ENCODE peak calls at places on chromosomes 4 and X, in four cellular contexts. One of them, this sample, is unnamed.

GRCh38 chrX:48156014-48156413 is 25.6 kb downstream of the SPACA5B start:
- DNase-seq in sigmoid colon: no peak
- DNase-seq in prostate gland: no peak
- DNase-seq in HCT116: no peak
- DNase-seq in this sample: no peak

GRCh38 chr4:113849771-113850170 is 88.2 kb upstream of the CAMK2D start:
- DNase-seq in sigmoid colon: no peak
- DNase-seq in prostate gland: no peak
- DNase-seq in HCT116: no peak
- DNase-seq in this sample: no peak

GRCh38 chr4:152014280-152014679 is 253.5 kb upstream of the GATB start:
- DNase-seq in sigmoid colon: no peak
- DNase-seq in prostate gland: no peak
- DNase-seq in HCT116: no peak
- DNase-seq in this sample: no peak

GRCh38 chr4:87075876-87076275 is 141.1 kb downstream of the AFF1 start:
- DNase-seq in sigmoid colon: no peak
- DNase-seq in prostate gland: no peak
- DNase-seq in HCT116: no peak
- DNase-seq in this sample: no peak

GRCh38 chr4:6772223-6772928 is 10.2 kb upstream of the KIAA0232 start:
- DNase-seq in sigmoid colon: peak
- DNase-seq in prostate gland: peak
- DNase-seq in HCT116: no peak
- DNase-seq in this sample: no peak

GRCh38 chr4:38686682-38687081 is 22.7 kb downstream of the KLF3 start:
- DNase-seq in sigmoid colon: no peak
- DNase-seq in prostate gland: no peak
- DNase-seq in HCT116: no peak
- DNase-seq in this sample: no peak

GRCh38 chrX:119003462-119003861 is 29.0 kb downstream of the LONRF3 start:
- DNase-seq in sigmoid colon: no peak
- DNase-seq in prostate gland: peak
- DNase-seq in HCT116: no peak
- DNase-seq in this sample: no peak

GRCh38 chrX:66200855-66201795 is 37.1 kb downstream of the HEPH start:
- DNase-seq in sigmoid colon: no peak
- DNase-seq in prostate gland: no peak
- DNase-seq in HCT116: no peak
- DNase-seq in this sample: no peak

GRCh38 chrX:51336584-51336983 is 4.0 kb downstream of the NUDT10 start:
- DNase-seq in sigmoid colon: no peak
- DNase-seq in prostate gland: peak
- DNase-seq in HCT116: peak
- DNase-seq in this sample: no peak

GRCh38 chr4:186191266-186192067 is at the start of gene CYP4V2:
- DNase-seq in sigmoid colon: peak
- DNase-seq in prostate gland: peak
- DNase-seq in HCT116: peak
- DNase-seq in this sample: peak
- TF ChIP-seq POLR2A in sigmoid colon: peak
- TF ChIP-seq POLR2A in prostate gland: peak
- TF ChIP-seq POLR2A in HCT116: peak
- TF ChIP-seq POLR2A in this sample: no peak

DNA sequence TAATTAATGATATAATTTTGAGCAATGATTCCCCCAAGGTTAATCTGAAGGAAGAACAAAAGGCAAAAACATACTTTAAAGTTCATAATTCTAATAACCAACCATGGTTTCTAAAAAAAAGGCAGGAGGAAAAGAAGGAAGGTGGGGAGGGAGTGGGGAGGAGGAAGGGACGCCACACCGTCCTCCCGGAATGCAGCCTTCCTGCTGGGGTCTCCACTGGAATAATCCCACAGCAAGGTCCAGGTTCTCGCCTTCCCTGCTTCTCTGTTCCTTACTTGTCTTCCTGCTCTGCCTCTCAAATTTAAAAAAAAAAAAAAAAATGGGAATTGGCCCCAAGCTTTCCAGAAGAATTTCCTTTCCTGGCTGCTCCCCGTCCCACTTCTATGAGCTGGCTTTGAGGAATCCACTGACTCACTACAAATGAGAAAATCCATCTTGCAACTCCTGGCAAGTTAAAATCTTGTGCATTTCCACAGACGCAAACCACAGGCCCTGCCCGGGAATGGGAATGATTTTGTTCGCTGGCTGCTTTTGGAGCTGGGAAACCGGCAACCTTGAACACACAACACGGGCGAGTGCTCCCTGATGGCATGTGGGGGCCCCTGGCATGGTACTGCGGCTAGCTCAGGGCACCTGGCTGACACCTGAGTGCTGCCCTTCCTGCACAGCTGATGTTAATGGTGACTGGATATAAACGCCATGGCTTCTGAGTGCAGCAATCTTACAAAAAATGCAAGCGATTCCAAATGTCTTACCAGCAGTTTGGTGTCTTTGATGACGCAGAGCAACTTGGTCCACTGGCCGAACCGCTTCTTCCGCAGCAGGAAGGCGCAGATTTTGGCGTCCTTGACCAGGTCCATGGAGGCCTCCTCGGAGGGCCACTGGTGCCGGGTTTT is 97.0 kb downstream of the AFAP1 start:
- DNase-seq in sigmoid colon: peak
- DNase-seq in prostate gland: no peak
- DNase-seq in HCT116: peak
- DNase-seq in this sample: no peak
- TF ChIP-seq POLR2AphosphoS5 in sigmoid colon: peak
- TF ChIP-seq POLR2AphosphoS5 in prostate gland: peak
- TF ChIP-seq POLR2AphosphoS5 in HCT116: peak
- TF ChIP-seq POLR2AphosphoS5 in this sample: peak

DNA sequence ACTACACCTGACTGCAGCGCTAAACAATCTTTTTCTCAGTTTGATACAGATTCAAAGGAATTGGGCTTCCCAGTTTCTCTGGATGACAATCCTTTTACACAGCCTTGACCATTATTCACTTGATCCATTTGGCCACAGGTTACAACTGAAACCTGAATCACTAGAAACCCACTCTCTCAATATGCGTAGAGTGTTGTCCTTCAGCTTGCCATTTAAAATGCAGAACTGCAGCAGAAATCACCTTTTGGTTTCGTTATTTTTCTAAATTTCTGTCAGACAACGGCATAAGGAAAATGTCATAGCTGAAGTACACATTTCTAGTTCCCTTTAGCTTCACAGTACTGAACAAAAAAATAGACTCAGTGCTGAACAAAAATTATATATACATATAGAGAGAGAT is 255.8 kb upstream of the TENM3 start:
- DNase-seq in sigmoid colon: no peak
- DNase-seq in prostate gland: no peak
- DNase-seq in HCT116: no peak
- DNase-seq in this sample: no peak
- TF ChIP-seq POLR2A in sigmoid colon: no peak
- TF ChIP-seq POLR2A in prostate gland: no peak
- TF ChIP-seq POLR2A in HCT116: no peak
- TF ChIP-seq POLR2A in this sample: no peak

DNA sequence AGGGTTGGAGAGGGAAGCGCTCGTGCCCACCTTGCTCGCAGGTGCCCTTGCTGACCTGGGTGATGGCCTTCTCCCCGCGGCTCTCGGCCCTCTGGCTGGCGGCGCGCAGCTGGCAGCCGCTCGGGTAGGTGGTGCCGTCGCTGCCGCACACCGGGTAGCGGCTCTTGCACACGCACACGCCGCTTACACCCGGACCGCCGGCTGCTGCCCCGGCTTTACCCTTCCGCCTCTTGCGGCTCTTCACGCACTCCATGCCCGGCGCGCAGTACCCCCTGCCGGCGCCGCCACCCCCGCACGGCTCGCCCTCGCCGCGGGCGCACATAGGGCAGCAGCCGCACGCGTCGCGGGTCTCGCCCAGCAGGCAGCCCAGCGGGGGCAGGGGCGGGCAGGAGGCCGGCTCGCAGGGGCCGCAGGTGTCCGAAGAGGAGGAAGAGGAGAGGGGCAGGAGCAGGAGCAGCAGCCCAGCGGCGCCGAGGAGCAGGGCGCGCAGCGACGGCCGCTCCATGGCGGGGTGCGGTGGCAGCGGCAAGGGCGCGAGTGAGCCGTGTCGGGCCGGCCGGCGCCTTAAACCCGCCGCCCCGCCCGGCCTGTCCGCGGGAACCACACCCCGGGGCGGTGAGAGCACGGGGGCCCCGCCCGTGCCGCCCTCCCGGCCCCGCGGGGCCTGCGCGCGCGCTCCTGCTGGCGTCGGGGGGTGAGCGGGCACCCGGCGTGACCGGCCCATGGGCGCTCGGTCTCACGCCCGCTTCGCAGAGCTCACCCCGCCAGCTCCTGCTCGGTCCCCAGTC is at the start of gene IGFBP7:
- DNase-seq in sigmoid colon: peak
- DNase-seq in prostate gland: no peak
- DNase-seq in HCT116: no peak
- DNase-seq in this sample: peak
- TF ChIP-seq POLR2AphosphoS5 in sigmoid colon: peak
- TF ChIP-seq POLR2AphosphoS5 in prostate gland: no peak
- TF ChIP-seq POLR2AphosphoS5 in HCT116: no peak
- TF ChIP-seq POLR2AphosphoS5 in this sample: peak

GRCh38 chr4:90733211-90733610 is 606.0 kb downstream of the CCSER1 start:
- DNase-seq in sigmoid colon: no peak
- DNase-seq in prostate gland: no peak
- DNase-seq in HCT116: no peak
- DNase-seq in this sample: no peak
- TF ChIP-seq POLR2A in sigmoid colon: no peak
- TF ChIP-seq POLR2A in prostate gland: no peak
- TF ChIP-seq POLR2A in HCT116: no peak
- TF ChIP-seq POLR2A in this sample: no peak

DNA sequence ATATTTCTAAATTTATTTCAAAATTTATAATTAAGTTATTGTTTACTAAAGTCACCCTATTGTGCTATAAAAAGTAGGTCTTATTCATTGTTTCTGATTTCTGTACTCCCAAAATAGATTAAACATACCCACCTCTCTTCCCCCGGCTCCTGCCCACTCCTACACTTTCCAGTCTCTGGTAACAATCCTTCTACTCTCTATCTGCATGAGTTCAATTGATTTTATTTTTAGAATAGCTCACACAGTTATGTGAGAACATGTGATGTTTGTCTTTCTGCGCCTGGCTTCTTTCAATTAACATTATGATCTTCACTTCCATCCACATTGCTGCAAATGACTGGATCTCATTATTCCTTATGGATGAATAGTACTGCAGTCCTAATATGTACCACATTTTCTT is 269.3 kb downstream of the ACTRT1 start:
- DNase-seq in sigmoid colon: no peak
- DNase-seq in prostate gland: no peak
- DNase-seq in HCT116: no peak
- DNase-seq in this sample: no peak
- TF ChIP-seq POLR2AphosphoS5 in sigmoid colon: no peak
- TF ChIP-seq POLR2AphosphoS5 in prostate gland: no peak
- TF ChIP-seq POLR2AphosphoS5 in HCT116: no peak
- TF ChIP-seq POLR2AphosphoS5 in this sample: no peak

GRCh38 chr4:107693132-107693531 is 26.9 kb downstream of the PAPSS1 start:
- DNase-seq in sigmoid colon: no peak
- DNase-seq in prostate gland: no peak
- DNase-seq in HCT116: no peak
- DNase-seq in this sample: no peak
- TF ChIP-seq POLR2A in sigmoid colon: no peak
- TF ChIP-seq POLR2A in prostate gland: no peak
- TF ChIP-seq POLR2A in HCT116: no peak
- TF ChIP-seq POLR2A in this sample: no peak

GRCh38 chr4:122577808-122578781 is 42.8 kb downstream of the IL21 start:
- DNase-seq in sigmoid colon: no peak
- DNase-seq in prostate gland: peak
- DNase-seq in HCT116: peak
- DNase-seq in this sample: peak
- TF ChIP-seq POLR2AphosphoS5 in sigmoid colon: no peak
- TF ChIP-seq POLR2AphosphoS5 in prostate gland: no peak
- TF ChIP-seq POLR2AphosphoS5 in HCT116: no peak
- TF ChIP-seq POLR2AphosphoS5 in this sample: no peak

GRCh38 chr4:154039435-154040061 is 250.7 kb upstream of the SFRP2 start:
- DNase-seq in sigmoid colon: no peak
- DNase-seq in prostate gland: no peak
- DNase-seq in HCT116: no peak
- DNase-seq in this sample: no peak

GRCh38 chr4:154041595-154042086 is 252.8 kb upstream of the SFRP2 start:
- DNase-seq in sigmoid colon: no peak
- DNase-seq in prostate gland: no peak
- DNase-seq in HCT116: no peak
- DNase-seq in this sample: no peak

GRCh38 chr4:154033921-154034320 is 245.0 kb upstream of the SFRP2 start:
- DNase-seq in sigmoid colon: no peak
- DNase-seq in prostate gland: no peak
- DNase-seq in HCT116: no peak
- DNase-seq in this sample: no peak

GRCh38 chr4:154032914-154033313 is 244.0 kb upstream of the SFRP2 start:
- DNase-seq in sigmoid colon: no peak
- DNase-seq in prostate gland: no peak
- DNase-seq in HCT116: no peak
- DNase-seq in this sample: no peak

DNA sequence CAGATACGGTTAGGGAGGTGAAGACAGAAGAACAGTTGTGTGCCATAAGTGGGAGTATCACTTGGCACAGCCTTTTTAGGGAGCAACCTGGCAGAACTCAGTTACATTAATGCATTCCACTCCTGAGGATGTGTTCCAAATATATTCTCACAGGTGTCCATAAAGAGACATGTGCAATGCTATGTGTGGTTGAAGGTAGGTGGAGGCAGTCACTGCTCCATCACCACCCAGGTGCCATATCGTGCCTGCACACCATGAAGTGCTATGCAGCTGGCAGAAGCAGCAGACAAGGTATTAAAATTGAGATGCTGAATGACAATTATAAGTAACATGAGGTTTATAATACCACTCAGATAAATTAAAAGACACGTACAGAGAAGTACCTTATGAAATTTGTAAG is 248.0 kb upstream of the SFRP2 start:
- DNase-seq in sigmoid colon: no peak
- DNase-seq in prostate gland: no peak
- DNase-seq in HCT116: no peak
- DNase-seq in this sample: no peak
- TF ChIP-seq POLR2A in sigmoid colon: no peak
- TF ChIP-seq POLR2A in prostate gland: no peak
- TF ChIP-seq POLR2A in HCT116: no peak
- TF ChIP-seq POLR2A in this sample: no peak

DNA sequence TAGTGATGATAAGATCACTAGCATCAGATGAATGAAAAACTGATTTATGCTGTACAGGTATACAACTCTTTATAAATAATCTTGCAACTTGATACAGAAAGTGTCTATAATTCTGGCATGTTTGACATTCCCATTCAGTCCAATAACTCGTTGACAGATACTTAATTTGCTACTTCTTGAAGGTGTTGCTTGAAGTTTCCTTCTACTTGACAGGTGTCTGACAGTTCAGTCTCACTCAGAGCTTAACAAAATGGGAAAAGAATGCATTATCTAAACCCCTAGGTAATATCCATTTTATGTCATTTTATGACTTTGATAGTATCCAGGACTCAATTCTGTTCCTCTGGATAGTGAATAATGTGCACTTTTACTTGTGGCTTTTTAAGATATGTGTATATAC is 508.9 kb downstream of the GRID2 start:
- DNase-seq in sigmoid colon: no peak
- DNase-seq in prostate gland: no peak
- DNase-seq in HCT116: no peak
- DNase-seq in this sample: no peak
- TF ChIP-seq POLR2AphosphoS5 in sigmoid colon: no peak
- TF ChIP-seq POLR2AphosphoS5 in prostate gland: no peak
- TF ChIP-seq POLR2AphosphoS5 in HCT116: no peak
- TF ChIP-seq POLR2AphosphoS5 in this sample: no peak